ENCODE peak calls at places on chromosomes 6 and 20, in six cellular contexts. M is AG09309, X is mesendoderm, L is astrocyte of the spinal cord, W is breast epithelium, O is endothelial cell of umbilical vein. C is an unnamed sample.
A peak's percentile ranks its signal among the peaks of the same experiment; 100 is the strongest.

GRCh38 chr6:17845598-17845997 is 138.9 kb upstream of the NUP153 start:
- DNase-seq in X (no peak), M (no peak), W (no peak), L (no peak), O (no peak), C (no peak)

GRCh38 chr6:3318226-3318625 is 59.5 kb downstream of the PSMG4 start:
- DNase-seq in M (no peak), X (no peak), L (no peak), O (no peak), W (no peak), C (no peak)

GRCh38 chr6:67248077-67248476 is 1387.0 kb upstream of the ADGRB3 start:
- DNase-seq in X (no peak), W (no peak), O (no peak), L (no peak), M (no peak), C (no peak)

GRCh38 chr6:2655844-2656433 is 94.8 kb downstream of the MYLK4 start:
- DNase-seq in W (no peak), L (no peak), O (no peak), M (no peak), X (peak; percentile 56), C (no peak)

GRCh38 chr6:36029464-36029863 is 1.9 kb downstream of the MAPK14 start:
- DNase-seq in W (no peak), M (peak; percentile 67), O (peak; percentile 50), X (no peak), L (peak; percentile 48), C (peak; percentile 57)

GRCh38 chr6:168410554-168411011 is 30.4 kb upstream of the SMOC2 start:
- DNase-seq in O (no peak), X (no peak), M (no peak), W (no peak), L (no peak), C (no peak)

GRCh38 chr6:18742406-18742805 is 355.3 kb downstream of the RNF144B start:
- DNase-seq in W (no peak), L (peak; percentile 49), X (no peak), M (no peak), O (no peak), C (peak; percentile 80)

GRCh38 chr6:13711726-13712484 is at the start of gene RANBP9:
- DNase-seq in X (peak; percentile 96), O (peak; percentile 90), M (peak; percentile 50), L (peak; percentile 96), W (peak; percentile 77), C (peak; percentile 84)

GRCh38 chr6:83370607-83371006 is 60.2 kb downstream of the ME1 start:
- DNase-seq in L (peak; percentile 15), O (peak; percentile 18), X (no peak), M (no peak), W (no peak), C (no peak)

GRCh38 chr6:146770965-146771735 is 172.4 kb downstream of the ADGB start:
- DNase-seq in M (no peak), W (no peak), O (peak; percentile 70), L (no peak), X (no peak), C (no peak)

GRCh38 chr6:109896333-109896732 is 81.8 kb upstream of the GPR6 start:
- DNase-seq in W (no peak), X (peak; percentile 16), M (no peak), L (peak; percentile 6), O (no peak), C (no peak)

GRCh38 chr20:62586799-62587198 is 55.5 kb upstream of the SLCO4A1 start:
- DNase-seq in L (no peak), W (no peak), X (no peak), O (no peak), M (no peak), C (no peak)

GRCh38 chr6:39062014-39062740 is 13.6 kb downstream of the GLP1R start:
- DNase-seq in M (no peak), X (peak; percentile 34), W (no peak), L (no peak), O (no peak), C (no peak)

GRCh38 chr6:125188594-125189203 is 35.1 kb downstream of the TPD52L1 start:
- DNase-seq in X (no peak), M (no peak), W (no peak), L (no peak), O (no peak), C (no peak)

GRCh38 chr6:110233769-110234374 is 53.6 kb downstream of the CDC40 start:
- DNase-seq in W (no peak), L (peak; percentile 32), O (no peak), X (no peak), M (no peak), C (no peak)

GRCh38 chr6:28393912-28394662 is 5.5 kb downstream of the ZSCAN12 start:
- DNase-seq in M (no peak), W (no peak), X (peak; percentile 37), L (peak; percentile 8), O (peak; percentile 15), C (no peak)

GRCh38 chr6:101758338-101758737 is 364.8 kb downstream of the GRIK2 start:
- DNase-seq in M (no peak), W (no peak), O (no peak), X (no peak), L (no peak), C (no peak)

GRCh38 chr6:26025894-26026832 is 61.1 kb upstream of the HFE start:
- DNase-seq in O (peak; percentile 96), W (peak; percentile 94), X (peak; percentile 98), M (peak; percentile 83), L (peak; percentile 98), C (peak; percentile 92)

GRCh38 chr6:21109421-21110178 is 484.0 kb upstream of the SOX4 start:
- DNase-seq in M (peak; percentile 52), X (peak; percentile 80), L (peak; percentile 79), O (peak; percentile 94), W (no peak), C (peak; percentile 60)

GRCh38 chr20:10982692-10983091 is 308.9 kb upstream of the JAG1 start:
- DNase-seq in M (peak; percentile 64), L (peak; percentile 86), O (no peak), W (no peak), X (peak; percentile 92), C (peak; percentile 79)

GRCh38 chr20:25224941-25225340 is 22.9 kb upstream of the PYGB start:
- DNase-seq in O (no peak), M (no peak), W (no peak), L (no peak), X (no peak), C (no peak)

GRCh38 chr20:10527781-10528180 is 92.7 kb downstream of the SLX4IP start:
- DNase-seq in X (no peak), O (no peak), W (no peak), L (no peak), M (no peak), C (no peak)

DNA sequence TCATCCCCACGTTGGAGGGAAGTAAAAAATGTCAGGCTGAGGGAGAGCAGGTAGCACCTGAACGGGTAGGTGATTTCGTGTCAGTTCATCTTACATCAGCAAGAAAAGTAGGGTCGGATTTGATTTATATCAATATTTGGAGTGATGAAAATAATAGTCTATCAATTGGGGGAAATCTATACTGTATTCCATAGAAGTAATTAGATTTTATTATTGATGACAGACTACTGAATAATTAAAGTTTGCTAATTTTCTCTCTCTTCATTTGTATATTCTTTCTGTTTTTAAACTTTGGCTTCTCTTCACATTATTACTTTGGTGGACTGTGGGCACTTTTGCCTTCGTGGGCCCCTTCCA is 78.4 kb downstream of the OLIG3 start:
- DNase-seq in X (no peak), M (no peak), O (no peak), L (no peak), W (no peak), C (no peak)
- H3K4me3 ChIP-seq in X (no peak overlapping the region), M (no peak overlapping the region), O (no peak overlapping the region), L (no peak overlapping the region), W (peak overlapping the region; percentile 45), C (no peak overlapping the region)

GRCh38 chr20:31869673-31869941 is 720 bp downstream of the DUSP15 start:
- DNase-seq in O (no peak), W (no peak), M (no peak), X (no peak), L (no peak), C (no peak)
- H3K4me3 ChIP-seq in O (no peak overlapping the region), W (peak overlapping the region; percentile 54), M (peak overlapping the region; percentile 33), X (peak overlapping the region; percentile 39), L (no peak overlapping the region), C (no peak overlapping the region)

GRCh38 chr20:60857708-60858107 is 394.4 kb upstream of the CDH4 start:
- DNase-seq in M (peak; percentile 3), W (no peak), L (peak; percentile 38), X (no peak), O (no peak), C (peak; percentile 51)
- H3K4me3 ChIP-seq in M (no peak overlapping the region), W (no peak overlapping the region), L (no peak overlapping the region), X (no peak overlapping the region), O (no peak overlapping the region), C (no peak overlapping the region)

DNA sequence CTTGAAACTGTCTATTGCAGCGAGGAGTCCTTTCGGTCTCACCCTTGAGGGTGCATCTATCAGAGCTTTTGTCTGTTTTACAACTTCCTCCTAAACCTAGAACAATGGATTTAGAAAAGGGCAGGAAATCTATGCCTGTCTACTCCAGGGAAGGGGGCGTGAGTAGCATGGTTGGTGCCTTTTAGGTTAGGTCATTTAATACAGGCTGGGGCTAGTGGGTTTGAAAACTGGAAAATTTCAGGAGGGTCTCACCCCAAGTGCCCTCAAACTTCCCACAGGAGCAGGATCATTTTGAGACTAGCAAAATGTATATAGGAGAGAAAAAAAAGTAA is 33.5 kb upstream of the BMP6 start:
- DNase-seq in M (no peak), O (no peak), L (no peak), W (no peak), X (no peak), C (no peak)
- H3K4me3 ChIP-seq in M (peak overlapping the region; percentile 12), O (no peak overlapping the region), L (no peak overlapping the region), W (no peak overlapping the region), X (no peak overlapping the region), C (no peak overlapping the region)

GRCh38 chr20:23644159-23644558 is 6.4 kb upstream of the CST3 start:
- DNase-seq in L (no peak), X (no peak), M (no peak), O (no peak), W (no peak), C (no peak)

GRCh38 chr20:23645575-23645974 is 7.8 kb upstream of the CST3 start:
- DNase-seq in O (no peak), W (no peak), X (no peak), M (no peak), L (no peak), C (no peak)

GRCh38 chr20:23643665-23644064 is 5.9 kb upstream of the CST3 start:
- DNase-seq in M (no peak), L (no peak), O (no peak), X (no peak), W (no peak), C (no peak)

GRCh38 chr20:23647346-23647745 is 9.6 kb upstream of the CST3 start:
- DNase-seq in W (no peak), L (no peak), O (no peak), M (no peak), X (no peak), C (no peak)

GRCh38 chr20:23646106-23646958 is 8.6 kb upstream of the CST3 start:
- DNase-seq in W (no peak), X (no peak), L (peak; percentile 47), O (peak; percentile 71), M (no peak), C (peak; percentile 52)
- H3K4me3 ChIP-seq in W (no peak overlapping the region), X (no peak overlapping the region), L (no peak overlapping the region), O (no peak overlapping the region), M (no peak overlapping the region), C (no peak overlapping the region)

C was measured in mammary epithelial cell.